ENCODE peak calls at places on chromosomes 1 and 21, in five cellular contexts. Y is left lung, W is mesendoderm, O is heart left ventricle, H is fibroblast of lung. Q is an unnamed sample. For H3K4me1, the result is how much of the 10 kb centered on the place peaks cover.

GRCh38 chr1:209411491-209411929 is 172.0 kb upstream of the CAMK1G start:
- DNase-seq in H (peak), Y (no peak), O (no peak), W (no peak), Q (no peak)

GRCh38 chr1:40723196-40723955 is 31.9 kb downstream of the NFYC start:
- DNase-seq in W (no peak), O (no peak), Y (no peak), H (no peak), Q (no peak)

GRCh38 chr1:23370744-23371710 is 1.4 kb upstream of the ZNF436 start:
- DNase-seq in W (peak), H (peak), O (no peak), Y (no peak), Q (no peak)

GRCh38 chr1:205247130-205247921 is 19.6 kb downstream of the TMCC2 start:
- DNase-seq in Y (peak), W (peak), O (no peak), H (no peak), Q (no peak)

GRCh38 chr1:205664399-205665108 is 15.8 kb downstream of the SLC45A3 start:
- DNase-seq in W (no peak), O (no peak), H (peak), Y (no peak), Q (no peak)

GRCh38 chr1:182347019-182347418 is 44.6 kb downstream of the GLUL start:
- DNase-seq in W (no peak), Y (no peak), O (no peak), H (no peak), Q (no peak)

GRCh38 chr1:193543259-193543658 is 356.8 kb upstream of the B3GALT2 start:
- DNase-seq in O (no peak), H (peak), W (no peak), Y (no peak), Q (no peak)

GRCh38 chr1:20047058-20047457 is 22.9 kb upstream of the PLA2G5 start:
- DNase-seq in Y (no peak), W (no peak), O (no peak), H (no peak), Q (no peak)

GRCh38 chr21:37232274-37233018 is 34.7 kb downstream of the VPS26C start:
- DNase-seq in H (no peak), O (no peak), W (no peak), Y (no peak), Q (no peak)

GRCh38 chr1:78831731-78832360 is 174.7 kb downstream of the ADGRL4 start:
- DNase-seq in W (peak), H (peak), O (no peak), Y (no peak), Q (no peak)

GRCh38 chr1:3910769-3911520 is 10.9 kb upstream of the C1orf174 start:
- DNase-seq in O (peak), W (peak), H (peak), Y (peak), Q (peak)

GRCh38 chr1:30700528-30701265 is 22.7 kb downstream of the MATN1 start:
- DNase-seq in H (peak), W (no peak), O (peak), Y (no peak), Q (no peak)

GRCh38 chr21:44681861-44682579 is at the start of gene KRTAP12-1:
- DNase-seq in W (no peak), H (no peak), Y (no peak), O (no peak), Q (no peak)

GRCh38 chr1:110187139-110187890 is 22.8 kb upstream of the KCNC4 start:
- DNase-seq in W (no peak), H (peak), O (peak), Y (no peak), Q (no peak)

GRCh38 chr1:159218846-159219636 is 14.4 kb downstream of the ACKR1 start:
- DNase-seq in O (no peak), Y (no peak), H (no peak), W (peak), Q (no peak)

GRCh38 chr1:68217060-68217554 is 15.2 kb downstream of the WLS start:
- DNase-seq in O (no peak), H (peak), Y (no peak), W (peak), Q (no peak)

GRCh38 chr21:41188476-41189146 is 20.7 kb downstream of the BACE2 start:
- DNase-seq in O (no peak), Y (no peak), H (no peak), W (peak), Q (no peak)

GRCh38 chr1:116766616-116767469 is 12.6 kb downstream of the CD2 start:
- DNase-seq in Y (no peak), H (no peak), O (no peak), W (no peak), Q (no peak)

GRCh38 chr1:111735858-111736544 is 3.2 kb downstream of the INKA2 start:
- DNase-seq in Y (no peak), W (peak), O (no peak), H (peak), Q (no peak)

GRCh38 chr21:40386301-40386911 is 460.6 kb downstream of the DSCAM start:
- DNase-seq in W (peak), H (peak), Y (peak), O (peak), Q (no peak)

GRCh38 chr1:212414328-212415106 is at the start of gene PACC1:
- DNase-seq in H (peak), Y (peak), O (peak), W (peak), Q (peak)

GRCh38 chr1:54906586-54906985 is 19.6 kb upstream of the DHCR24 start:
- DNase-seq in H (no peak), Y (no peak), W (peak), O (no peak), Q (no peak)

GRCh38 chr1:110888641-110889040 is 15.7 kb downstream of the CD53 start:
- DNase-seq in H (no peak), O (no peak), W (no peak), Y (no peak), Q (no peak)

GRCh38 chr1:81670286-81670685 is 130.4 kb upstream of the ADGRL2 start:
- DNase-seq in H (peak), O (peak), W (no peak), Y (peak), Q (no peak)

GRCh38 chr1:156895408-156895874 is 1.9 kb downstream of the PEAR1 start:
- DNase-seq in W (no peak), H (no peak), Y (no peak), O (peak), Q (no peak)
- H3K4me1 ChIP-seq in W (under half), H (under half), Y (under half), O (half or more), Q (under half)

GRCh38 chr21:46421756-46422555 is 36.7 kb upstream of the DIP2A start:
- DNase-seq in O (peak), Y (no peak), H (no peak), W (no peak), Q (no peak)
- H3K4me1 ChIP-seq in O (under half), Y (under half), H (under half), W (under half), Q (under half)

DNA sequence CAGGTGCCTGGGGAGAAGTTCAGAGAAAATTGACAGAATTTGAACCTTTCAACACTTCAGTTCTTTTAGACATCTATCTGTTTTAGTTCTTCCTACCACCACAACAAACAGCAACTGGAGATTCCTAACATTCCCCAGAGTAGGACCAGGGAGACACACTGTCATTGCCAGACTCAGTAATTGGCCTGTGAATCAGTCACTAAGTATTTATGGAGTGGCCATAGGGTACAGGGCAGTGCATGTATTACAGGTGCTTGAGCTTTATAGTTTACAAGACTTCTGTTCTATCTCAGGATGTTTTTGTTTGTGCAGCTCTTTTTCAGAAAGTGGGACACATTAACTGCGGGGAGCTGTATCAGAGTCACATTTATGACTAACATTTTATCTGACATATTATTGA is 1.7 kb downstream of the CDC14A start:
- DNase-seq in O (no peak), H (peak), W (peak), Y (no peak), Q (no peak)
- H3K4me1 ChIP-seq in O (under half), H (under half), W (under half), Y (under half), Q (under half)

GRCh38 chr1:214569357-214570004 is 18.1 kb upstream of the PTPN14 start:
- DNase-seq in O (no peak), Y (no peak), H (peak), W (no peak), Q (no peak)
- H3K4me1 ChIP-seq in O (under half), Y (under half), H (under half), W (under half), Q (under half)

Q was measured in CD8-positive, alpha-beta memory T cell.